ENCODE peak calls at places on chromosomes 5 and 9, in eight cellular contexts. O is HCT116; Q is activated CD8-positive, alpha-beta memory T cell treated with anti-CD3 and anti-CD28 coated beads, Interleukin-2, amount 50 U/mL, for 4 hours; K is uterus; C is stimulated activated naive CD4-positive, alpha-beta T cell; I is thyroid gland; P is NCI-H1694; B is stimulated activated CD4-positive, alpha-beta T cell treated with anti-CD3 and anti-CD28 coated beads, Interleukin-2, amount 100 ng/mL, for 48 hours. A is an unnamed sample.

GRCh38 chr5:181160144-181160754 is 12.9 kb downstream of the OR2V2 start:
- DNase-seq in P (no peak), Q (peak), O (no peak), C (peak), B (peak), K (peak), I (no peak), A (peak)

GRCh38 chr5:88058625-88059024 is 210.0 kb downstream of the TMEM161B start:
- DNase-seq in P (no peak), B (no peak), C (no peak), K (no peak), I (no peak), Q (no peak), O (no peak), A (no peak)

GRCh38 chr5:157290156-157290980 is 24.4 kb downstream of the CYFIP2 start:
- DNase-seq in O (no peak), K (no peak), B (no peak), I (no peak), Q (no peak), C (no peak), P (no peak), A (no peak)

GRCh38 chr5:149371296-149371962 is 7.7 kb downstream of the IL17B start:
- DNase-seq in O (peak), C (peak), Q (peak), K (peak), P (peak), B (peak), I (peak), A (peak)

GRCh38 chr9:94881946-94882345 is 155.4 kb downstream of the AOPEP start:
- DNase-seq in Q (no peak), P (no peak), B (no peak), I (no peak), C (no peak), O (no peak), K (no peak), A (no peak)

GRCh38 chr5:91562922-91563321 is 179.8 kb upstream of the ARRDC3 start:
- DNase-seq in I (no peak), C (no peak), Q (no peak), O (no peak), P (no peak), B (no peak), K (no peak), A (no peak)

GRCh38 chr5:78795757-78796156 is 147.2 kb upstream of the LHFPL2 start:
- DNase-seq in O (no peak), P (no peak), C (no peak), Q (no peak), I (no peak), K (no peak), B (no peak), A (no peak)

GRCh38 chr5:103821361-103821760 is 258.8 kb upstream of the NUDT12 start:
- DNase-seq in K (no peak), B (no peak), Q (no peak), O (no peak), P (no peak), C (no peak), I (no peak), A (no peak)

GRCh38 chr9:88988796-88989641 is 2.2 kb upstream of the S1PR3 start:
- DNase-seq in K (no peak), I (no peak), C (peak), B (no peak), P (no peak), Q (no peak), O (no peak), A (no peak)

GRCh38 chr5:17192191-17192590 is 25.2 kb upstream of the BASP1 start:
- DNase-seq in O (no peak), P (no peak), Q (no peak), K (no peak), B (no peak), C (no peak), I (peak), A (no peak)

GRCh38 chr5:140202078-140202477 is 27.1 kb downstream of the CYSTM1 start:
- DNase-seq in B (no peak), Q (no peak), O (no peak), P (no peak), I (no peak), C (no peak), K (no peak), A (no peak)

GRCh38 chr5:14745753-14746152 is 81.2 kb downstream of the OTULIN start:
- DNase-seq in O (no peak), I (no peak), K (no peak), P (no peak), B (no peak), Q (peak), C (peak), A (no peak)

GRCh38 chr5:14061106-14061505 is 82.0 kb upstream of the TRIO start:
- DNase-seq in K (no peak), Q (no peak), I (no peak), O (no peak), P (no peak), C (no peak), B (no peak), A (no peak)

GRCh38 chr5:142156839-142157463 is 48.4 kb downstream of the NDFIP1 start:
- DNase-seq in P (no peak), O (no peak), I (no peak), Q (no peak), C (no peak), K (no peak), B (no peak), A (no peak)

GRCh38 chr5:125484272-125485002 is 738.0 kb upstream of the ZNF608 start:
- DNase-seq in K (peak), C (no peak), I (peak), P (peak), O (peak), Q (no peak), B (no peak), A (peak)

GRCh38 chr9:92964981-92965758 is 17.8 kb downstream of the FGD3 start:
- DNase-seq in P (no peak), B (no peak), C (no peak), K (no peak), Q (no peak), O (no peak), I (no peak), A (no peak)

GRCh38 chr5:179233909-179234562 is 111.2 kb downstream of the ADAMTS2 start:
- DNase-seq in C (no peak), B (no peak), P (no peak), Q (no peak), I (no peak), K (peak), O (no peak), A (no peak)